ENCODE peak calls at places on chromosomes 12 and 14, in four cellular contexts. H, C, U and O are unnamed samples.
A peak's percentile ranks its signal among the peaks of the same experiment; 100 is the strongest.

GRCh38 chr14:61281186-61281676 is at the start of gene TMEM30B:
- DNase-seq in H (peak; percentile 60), C (no peak), U (no peak), O (peak; percentile 58)

GRCh38 chr12:66947119-66947518 is 268.2 kb upstream of the GRIP1 start:
- DNase-seq in H (no peak), C (no peak), U (no peak), O (no peak)

GRCh38 chr12:106840217-106840616 is 65.7 kb downstream of the RIC8B start:
- DNase-seq in H (no peak), C (peak; percentile 64), U (peak; percentile 26), O (no peak)

GRCh38 chr14:77339407-77339806 is 18.6 kb downstream of the GSTZ1 start:
- DNase-seq in H (no peak), C (peak; percentile 82), U (peak; percentile 91), O (no peak)

GRCh38 chr12:12926571-12927071 is 25.3 kb downstream of the GPRC5D start:
- DNase-seq in H (no peak), C (no peak), U (peak; percentile 86), O (no peak)

GRCh38 chr12:1220127-1221092 is 229.4 kb downstream of the ERC1 start:
- DNase-seq in H (no peak), C (no peak), U (no peak), O (no peak)

GRCh38 chr14:21913759-21914158 is 240.1 kb upstream of the OR4E1 start:
- DNase-seq in H (no peak), C (peak; percentile 38), U (no peak), O (peak; percentile 65)

GRCh38 chr14:73248294-73248868 is 11.1 kb downstream of the PAPLN start:
- DNase-seq in H (no peak), C (peak; percentile 7), U (no peak), O (no peak)

GRCh38 chr12:85279449-85280137 is 427 bp upstream of the ALX1 start:
- DNase-seq in H (peak; percentile 35), C (no peak), U (no peak), O (no peak)

GRCh38 chr14:64114166-64114565 is 180.0 kb downstream of the ESR2 start:
- DNase-seq in H (no peak), C (peak; percentile 21), U (no peak), O (no peak)

GRCh38 chr14:96100171-96101064 is 61.3 kb downstream of the C14orf132 start:
- DNase-seq in H (no peak), C (peak; percentile 83), U (peak; percentile 92), O (peak; percentile 79)

GRCh38 chr12:50635356-50635755 is 128.5 kb upstream of the ATF1 start:
- DNase-seq in H (no peak), C (no peak), U (no peak), O (no peak)

GRCh38 chr14:35384386-35385041 is 20.0 kb downstream of the NFKBIA start:
- DNase-seq in H (peak; percentile 80), C (peak; percentile 99), U (peak; percentile 91), O (peak; percentile 89)

GRCh38 chr12:113119980-113120669 is 15.4 kb downstream of the RASAL1 start:
- DNase-seq in H (no peak), C (no peak), U (peak; percentile 55), O (no peak)

GRCh38 chr12:42315108-42315507 is 10.8 kb downstream of the ZCRB1 start:
- DNase-seq in H (no peak), C (no peak), U (no peak), O (no peak)

GRCh38 chr12:49503674-49504180 is 35.1 kb upstream of the KCNH3 start:
- DNase-seq in H (no peak), C (peak; percentile 81), U (no peak), O (peak; percentile 52)

GRCh38 chr12:132003846-132004245 is 54.1 kb downstream of the EP400 start:
- DNase-seq in H (no peak), C (peak; percentile 73), U (peak; percentile 86), O (no peak)

DNA sequence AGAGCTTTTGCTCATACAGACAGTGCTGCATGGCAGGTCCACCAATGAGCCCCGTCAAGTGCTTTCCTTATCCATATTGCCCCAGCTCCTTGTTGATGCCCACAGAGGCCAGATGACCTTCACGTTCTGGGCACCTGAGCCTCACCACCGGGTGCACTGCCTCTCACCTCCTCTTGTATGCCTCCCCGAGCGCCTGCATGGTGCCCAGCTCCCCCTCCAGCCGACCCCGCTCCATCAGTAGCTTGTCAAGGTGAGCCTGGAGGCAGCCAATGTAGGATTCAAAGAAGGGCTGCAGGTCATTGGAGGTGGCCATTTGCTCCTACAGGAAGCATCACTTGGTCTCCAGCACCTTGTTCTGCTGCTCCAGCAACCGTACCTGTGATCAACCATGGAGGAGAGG is 31.8 kb upstream of the KRT77 start:
- DNase-seq in H (no peak), C (no peak), U (no peak), O (no peak)
- H3K27ac ChIP-seq in H (no peak overlapping the region), C (no peak overlapping the region), U (no peak overlapping the region), O (no peak overlapping the region)

GRCh38 chr12:31007153-31007495 is 66.5 kb upstream of the DDX11 start:
- DNase-seq in H (no peak), C (no peak), U (no peak), O (no peak)

GRCh38 chr12:31005256-31005943 is 68.3 kb upstream of the DDX11 start:
- DNase-seq in H (peak; percentile 25), C (no peak), U (peak; percentile 38), O (no peak)

GRCh38 chr12:31004666-31005065 is 69.0 kb upstream of the DDX11 start:
- DNase-seq in H (peak; percentile 23), C (no peak), U (no peak), O (no peak)

GRCh38 chr12:31006416-31007152 is 67.1 kb upstream of the DDX11 start:
- DNase-seq in H (no peak), C (no peak), U (peak; percentile 63), O (no peak)

DNA sequence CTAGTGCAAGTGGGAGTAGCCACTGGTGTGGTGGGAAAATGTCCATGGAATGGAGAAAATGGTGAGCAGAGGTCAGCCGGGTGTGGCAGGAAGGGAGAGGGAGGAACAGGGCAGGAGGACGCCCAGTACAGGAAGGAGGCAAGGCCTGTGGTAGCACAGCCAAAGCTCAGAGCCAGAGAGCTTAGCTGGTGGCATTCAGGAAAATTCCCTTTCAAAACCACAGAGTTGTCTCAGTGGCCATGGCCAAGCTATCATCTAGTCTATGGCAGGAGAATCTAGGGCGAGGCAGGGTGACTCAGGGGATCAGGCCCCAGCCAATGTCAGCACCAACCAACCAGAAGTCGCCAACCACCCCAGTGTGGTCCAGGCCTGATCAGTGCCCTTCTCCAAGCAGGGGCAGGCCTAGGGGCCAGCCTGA is 67.7 kb upstream of the DDX11 start:
- DNase-seq in H (peak; percentile 29), C (peak; percentile 20), U (peak; percentile 93), O (peak; percentile 59)
- H3K4me3 ChIP-seq in H (no peak overlapping the region), C (no peak overlapping the region), U (no peak overlapping the region), O (no peak overlapping the region)

DNA sequence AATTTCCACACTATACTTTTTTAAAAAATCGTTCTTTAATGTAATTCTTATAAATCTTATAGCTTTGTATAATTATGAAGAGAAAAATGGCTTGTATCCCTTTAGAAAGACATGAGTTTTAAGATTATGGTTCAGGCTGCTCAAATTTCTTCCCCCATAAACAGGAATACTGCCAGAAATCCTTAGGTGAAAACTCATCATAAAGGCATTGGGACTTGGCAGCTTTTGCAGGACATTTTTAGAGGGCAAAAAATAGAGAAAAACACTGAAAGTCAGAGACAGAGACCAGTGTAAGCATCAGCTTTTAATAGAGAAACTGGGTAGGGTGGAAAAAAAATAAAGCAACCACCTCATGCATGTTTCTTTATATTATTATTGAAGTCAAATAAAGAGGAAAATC is 29.1 kb downstream of the LRRK2 start:
- DNase-seq in H (no peak), C (peak; percentile 58), U (peak; percentile 18), O (no peak)
- H3K4me1 ChIP-seq in H (no peaks in the 10 kb centered on the region), C (peaks cover 6% of the 10 kb centered on the region), U (peaks cover 13% of the 10 kb centered on the region), O (no peaks in the 10 kb centered on the region)

GRCh38 chr12:7157391-7157790 is 27.2 kb downstream of the CLSTN3 start:
- DNase-seq in H (no peak), C (no peak), U (no peak), O (no peak)
- H3K27ac ChIP-seq in H (no peak overlapping the region), C (no peak overlapping the region), U (no peak overlapping the region), O (no peak overlapping the region)